ENCODE peak calls at places on chromosomes 3 and 15, in four cellular contexts. I is heart left ventricle, W is ovary, B is adrenal gland. H is an unnamed sample.

GRCh38 chr15:31128919-31129768 is 27.6 kb upstream of the TRPM1 start:
- DNase-seq in I (peak; percentile 73), B (peak; percentile 71), W (peak; percentile 68), H (peak; percentile 59)

GRCh38 chr15:39058371-39059131 is 493.9 kb upstream of the RASGRP1 start:
- DNase-seq in I (no peak), W (no peak), B (no peak), H (no peak)

GRCh38 chr3:57793737-57794187 is 37.7 kb downstream of the SLMAP start:
- DNase-seq in I (no peak), B (no peak), W (peak; percentile 39), H (peak; percentile 43)

GRCh38 chr3:36497234-36497633 is 116.9 kb downstream of the STAC start:
- DNase-seq in I (no peak), W (no peak), B (no peak), H (no peak)

GRCh38 chr15:50907866-50908208 is 646 bp upstream of the AP4E1 start:
- DNase-seq in B (peak; percentile 49), W (peak; percentile 47), I (peak; percentile 39), H (no peak)

GRCh38 chr3:179715582-179715981 is 62.7 kb downstream of the USP13 start:
- DNase-seq in B (no peak), I (no peak), W (no peak), H (no peak)

GRCh38 chr15:42348083-42348482 is 11.2 kb upstream of the CAPN3 start:
- DNase-seq in W (no peak), B (no peak), I (no peak), H (no peak)

GRCh38 chr15:49620174-49620573 is 444 bp downstream of the FAM227B start:
- DNase-seq in I (no peak), B (no peak), W (peak; percentile 33), H (no peak)

GRCh38 chr15:83062768-83063180 is 4.3 kb downstream of the BTBD1 start:
- DNase-seq in W (no peak), B (no peak), I (no peak), H (no peak)

GRCh38 chr15:69013726-69014406 is 629 bp upstream of the NOX5 start:
- DNase-seq in B (no peak), I (no peak), W (no peak), H (no peak)

GRCh38 chr3:117524890-117525289 is 815.3 kb downstream of the TUSC7 start:
- DNase-seq in W (no peak), B (no peak), I (no peak), H (no peak)

GRCh38 chr3:132641837-132642538 is 17.6 kb downstream of the ACAD11 start:
- DNase-seq in W (no peak), I (no peak), B (no peak), H (no peak)

GRCh38 chr15:75235760-75236729 is 22.1 kb upstream of the GOLGA6C start:
- DNase-seq in W (no peak), B (peak; percentile 4), I (peak; percentile 60), H (peak; percentile 7)

GRCh38 chr3:36461588-36461987 is 81.3 kb downstream of the STAC start:
- DNase-seq in I (no peak), B (no peak), W (no peak), H (no peak)

GRCh38 chr15:93041159-93041547 is 47.9 kb downstream of the RGMA start:
- DNase-seq in B (no peak), I (no peak), W (no peak), H (no peak)

GRCh38 chr15:93042691-93043378 is 46.2 kb downstream of the RGMA start:
- DNase-seq in B (no peak), I (no peak), W (no peak), H (no peak)

GRCh38 chr15:93043621-93044300 is 45.2 kb downstream of the RGMA start:
- DNase-seq in B (no peak), W (no peak), I (no peak), H (no peak)

GRCh38 chr15:93040288-93041158 is 48.5 kb downstream of the RGMA start:
- DNase-seq in I (no peak), W (no peak), B (no peak), H (no peak)

GRCh38 chr15:93042211-93042610 is 46.8 kb downstream of the RGMA start:
- DNase-seq in I (no peak), B (no peak), W (no peak), H (no peak)
- H3K27me3 ChIP-seq in I (no peaks in the 10 kb centered on the region), B (no peaks in the 10 kb centered on the region), W (no peaks in the 10 kb centered on the region), H (no peaks in the 10 kb centered on the region)

GRCh38 chr3:186930639-186931486 is 537 bp downstream of the ST6GAL1 start:
- DNase-seq in W (peak; percentile 20), I (peak; percentile 88), B (peak; percentile 35), H (peak; percentile 41)

GRCh38 chr3:186930143-186930638 is at the start of gene ST6GAL1:
- DNase-seq in I (peak; percentile 87), W (peak; percentile 38), B (peak; percentile 56), H (peak; percentile 60)

GRCh38 chr3:186929676-186930075 is 650 bp upstream of the ST6GAL1 start:
- DNase-seq in B (no peak), W (no peak), I (no peak), H (no peak)

GRCh38 chr3:186932281-186933181 is 2.2 kb downstream of the ST6GAL1 start:
- DNase-seq in W (no peak), I (no peak), B (no peak), H (no peak)

GRCh38 chr3:186931487-186932280 is 1.4 kb downstream of the ST6GAL1 start:
- DNase-seq in B (no peak), I (peak; percentile 67), W (no peak), H (peak; percentile 31)
- TF ChIP-seq POLR2A in B (no peak), I (no peak), W (no peak), H (no peak)

DNA sequence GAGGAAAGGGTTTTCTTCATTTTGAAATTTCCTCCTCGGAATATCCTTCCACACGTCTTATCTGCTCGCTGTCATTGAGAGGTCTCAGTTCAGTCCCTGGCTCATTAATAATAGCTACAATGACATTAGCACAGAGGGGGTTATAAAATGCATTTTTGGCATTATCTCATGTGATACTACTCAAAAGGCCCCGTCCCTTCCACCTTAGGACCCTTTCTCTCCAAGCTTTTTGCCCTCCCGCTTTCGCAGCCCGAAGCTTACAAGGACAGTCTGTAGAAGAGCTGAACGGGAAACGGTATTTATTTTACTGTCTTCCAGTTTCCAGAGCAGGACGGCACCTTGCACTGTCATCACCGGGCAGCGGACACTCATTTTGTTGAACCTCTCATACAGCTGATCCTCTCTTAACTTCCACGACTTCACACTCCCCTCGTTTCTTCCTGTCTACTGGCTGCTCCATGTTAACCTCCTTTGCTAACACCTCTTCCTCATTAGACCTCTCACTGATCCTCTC is 5.6 kb upstream of the PLEKHO2 start:
- DNase-seq in I (no peak), B (no peak), W (no peak), H (no peak)
- TF ChIP-seq CTCF in I (no peak), B (peak; percentile 11), W (peak; percentile 1), H (no peak)

DNA sequence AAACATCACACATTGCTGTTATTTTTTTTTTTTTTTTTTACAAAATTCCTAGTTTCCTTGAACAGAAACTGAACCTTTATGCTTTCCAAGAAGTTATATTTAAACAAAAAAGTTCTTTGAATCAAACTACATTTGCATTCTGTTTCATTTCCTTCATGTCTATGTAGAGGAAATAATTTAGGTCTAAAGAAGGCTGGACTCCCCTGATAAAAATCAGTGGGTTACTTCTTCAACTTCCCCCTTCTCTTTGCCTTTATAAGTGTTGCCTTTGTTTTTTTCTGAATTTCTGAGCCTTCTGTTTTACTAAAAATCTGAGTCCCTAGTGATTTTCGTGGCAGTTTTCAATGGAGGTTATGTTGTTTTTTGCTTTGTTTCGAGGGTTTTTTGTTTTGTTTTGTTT is 152.8 kb downstream of the CHDH start:
- DNase-seq in W (no peak), B (no peak), I (no peak), H (no peak)
- H3K27me3 ChIP-seq in W (no peaks in the 10 kb centered on the region), B (no peaks in the 10 kb centered on the region), I (no peaks in the 10 kb centered on the region), H (no peaks in the 10 kb centered on the region)

GRCh38 chr3:127820871-127821853 is 1.2 kb downstream of the MGLL start:
- DNase-seq in W (no peak), I (peak; percentile 58), B (no peak), H (no peak)
- TF ChIP-seq POLR2A in W (no peak), I (peak; percentile 17), B (no peak), H (no peak)

GRCh38 chr3:141412936-141413354 is 44.6 kb downstream of the ZBTB38 start:
- DNase-seq in B (peak; percentile 94), I (peak; percentile 95), W (peak; percentile 91), H (peak; percentile 93)
- TF ChIP-seq CTCF in B (no peak), I (no peak), W (no peak), H (no peak)

H was measured in uterus.